ENCODE peak calls at places on chromosome 9, in seven cellular contexts. H is uterus; Q is heart right ventricle; Y is cardiac muscle cell; V is lower lobe of right lung; B is CD4-positive, alpha-beta T cell; Z is Peyer's patch. A is an unnamed sample.
A peak's percentile ranks its signal among the peaks of the same experiment; 100 is the strongest.

GRCh38 chr9:137658778-137659177 is 40.0 kb downstream of the EHMT1 start:
- DNase-seq in B (no peak), Y (no peak), H (no peak), V (no peak), Q (no peak), Z (no peak), A (no peak)

GRCh38 chr9:110256142-110256391 is 240 bp downstream of the TXN start:
- DNase-seq in H (no peak), Z (no peak), B (no peak), V (no peak), Q (no peak), Y (no peak), A (no peak)

GRCh38 chr9:129570450-129571297 is 50.2 kb downstream of the C9orf50 start:
- DNase-seq in Q (peak; percentile 47), Z (peak; percentile 50), V (no peak), B (no peak), H (peak; percentile 78), Y (peak; percentile 87), A (peak; percentile 56)

GRCh38 chr9:106920701-106921283 is 57.8 kb downstream of the ZNF462 start:
- DNase-seq in B (no peak), Q (peak; percentile 57), Y (peak; percentile 52), V (no peak), Z (peak; percentile 76), H (no peak), A (no peak)

GRCh38 chr9:97900738-97901565 is 21.3 kb downstream of the TRMO start:
- DNase-seq in Q (no peak), B (no peak), H (no peak), Z (peak; percentile 65), V (no peak), Y (peak; percentile 69), A (peak; percentile 23)

GRCh38 chr9:72315089-72315509 is 49.9 kb downstream of the ZFAND5 start:
- DNase-seq in Z (peak; percentile 63), V (peak; percentile 69), H (peak; percentile 52), B (no peak), Q (peak; percentile 58), Y (peak; percentile 86), A (no peak)

GRCh38 chr9:36191290-36191645 is 547 bp downstream of the CLTA start:
- DNase-seq in Z (peak; percentile 61), V (peak; percentile 61), H (no peak), B (peak; percentile 24), Y (peak; percentile 41), Q (no peak), A (no peak)

GRCh38 chr9:79431019-79431679 is 140.6 kb upstream of the TLE4 start:
- DNase-seq in V (no peak), H (no peak), B (no peak), Q (no peak), Z (no peak), Y (no peak), A (no peak)

GRCh38 chr9:7777776-7778175 is 21.8 kb downstream of the DMAC1 start:
- DNase-seq in B (no peak), V (no peak), Y (no peak), Z (no peak), H (no peak), Q (no peak), A (no peak)

GRCh38 chr9:97640290-97640689 is 6.7 kb downstream of the NCBP1 start:
- DNase-seq in Q (no peak), B (no peak), H (no peak), V (no peak), Y (peak; percentile 18), Z (no peak), A (no peak)

GRCh38 chr9:121876658-121877271 is 216.3 kb downstream of the TTLL11 start:
- DNase-seq in H (no peak), Z (no peak), Y (peak; percentile 76), B (no peak), Q (no peak), V (no peak), A (no peak)

GRCh38 chr9:33765411-33765810 is 29.9 kb upstream of the PRSS3 start:
- DNase-seq in B (no peak), H (no peak), Y (peak; percentile 46), Z (no peak), V (no peak), Q (no peak), A (peak; percentile 86)

GRCh38 chr9:33159058-33159759 is 7.9 kb downstream of the B4GALT1 start:
- DNase-seq in Y (peak; percentile 75), H (peak; percentile 73), Q (peak; percentile 91), V (peak; percentile 79), B (no peak), Z (peak; percentile 89), A (peak; percentile 40)

GRCh38 chr9:83972286-83972685 is 7.7 kb downstream of the HNRNPK start:
- DNase-seq in H (no peak), Z (no peak), Y (no peak), Q (no peak), V (no peak), B (no peak), A (no peak)

GRCh38 chr9:88658311-88658822 is 123.4 kb downstream of the NXNL2 start:
- DNase-seq in Y (peak; percentile 83), Z (no peak), H (peak; percentile 71), V (no peak), B (no peak), Q (peak; percentile 33), A (peak; percentile 70)

GRCh38 chr9:1007312-1007711 is 30.9 kb downstream of the DMRT3 start:
- DNase-seq in H (no peak), Y (no peak), Z (no peak), V (no peak), B (no peak), Q (no peak), A (no peak)

GRCh38 chr9:125522328-125522725 is 184.7 kb downstream of the MAPKAP1 start:
- DNase-seq in V (peak; percentile 62), B (no peak), Q (peak; percentile 24), Z (no peak), Y (peak; percentile 94), H (no peak), A (no peak)

DNA sequence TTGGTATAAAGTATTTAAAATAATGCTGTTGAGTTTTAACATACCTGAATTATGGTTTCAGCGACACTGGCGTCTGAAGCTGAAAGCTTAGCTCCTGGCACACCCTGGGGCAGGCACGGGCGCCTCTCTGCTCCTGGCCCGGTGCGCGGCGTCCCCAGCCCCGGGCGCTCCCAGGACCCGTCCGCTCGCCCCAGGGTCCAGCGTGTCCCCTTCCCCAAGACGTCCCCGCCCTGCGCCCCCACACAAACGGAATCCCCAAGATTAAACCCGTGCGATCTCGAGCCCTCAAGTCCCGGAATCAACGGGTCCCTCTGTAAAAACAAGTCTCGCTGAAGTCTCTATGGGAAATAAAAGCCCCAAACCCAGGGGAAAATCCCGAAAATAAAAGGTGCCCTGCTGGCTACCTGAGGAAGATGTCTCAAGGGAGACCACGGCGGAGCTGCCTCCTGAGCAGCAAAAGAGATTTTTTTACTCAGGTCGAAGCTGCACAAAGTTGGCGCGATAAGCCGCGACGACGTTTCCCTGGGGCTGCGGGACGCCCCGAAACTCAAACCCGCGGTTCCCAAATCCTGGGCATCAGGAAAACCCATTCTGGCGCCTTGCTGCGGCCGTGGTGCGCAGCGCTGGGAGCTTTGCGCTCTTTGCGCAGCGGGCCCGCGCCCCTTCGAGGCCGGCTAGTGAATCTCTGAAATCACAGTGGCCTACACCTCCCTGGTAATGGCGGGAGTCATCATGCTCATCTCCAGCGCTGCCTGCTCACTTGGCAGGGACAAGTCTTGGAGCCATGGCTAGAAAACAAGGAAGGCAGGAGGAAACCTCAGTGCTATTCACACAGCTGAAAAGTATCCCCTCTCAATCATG is 6.3 kb upstream of the IFNA8 start:
- DNase-seq in Q (no peak), V (no peak), Y (peak; percentile 21), H (no peak), B (no peak), Z (no peak), A (no peak)
- TF ChIP-seq CTCF in Q (no peak), V (peak; percentile 7), Y (peak; percentile 13), H (no peak), B (no peak), Z (no peak), A (peak; percentile 31)

DNA sequence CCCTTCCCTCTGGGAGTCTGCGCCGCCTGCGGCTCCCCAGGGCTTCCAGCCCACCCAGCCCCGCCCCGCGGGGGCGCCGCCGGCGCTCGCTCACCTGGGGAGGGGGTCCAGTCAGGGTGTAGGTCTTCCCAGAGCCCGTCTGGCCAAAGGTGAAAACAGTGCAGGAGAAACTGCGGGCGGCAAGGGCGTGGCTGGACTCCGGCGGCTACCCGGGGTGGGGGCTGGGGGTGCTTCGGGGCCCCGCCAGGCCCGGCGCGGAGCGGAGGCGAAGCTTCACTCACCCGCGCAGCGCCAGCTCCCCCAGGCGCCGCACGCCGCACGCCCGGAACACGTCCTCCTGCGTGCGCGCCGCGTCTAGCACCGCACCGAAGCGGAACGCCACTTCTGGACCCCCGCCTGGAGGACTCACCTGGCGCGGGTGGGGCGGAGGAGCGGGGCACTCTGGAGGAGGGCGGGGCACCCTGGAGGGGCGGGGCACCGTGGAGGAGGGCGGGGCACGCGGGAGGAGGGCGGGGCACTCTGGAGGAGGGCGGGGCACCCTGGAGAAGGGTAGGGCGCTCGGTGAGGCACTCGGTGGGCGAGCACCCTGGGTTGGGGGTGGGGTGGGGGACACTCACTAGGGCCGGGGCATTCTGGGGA is 952 bp downstream of the KIF12 start:
- DNase-seq in V (peak; percentile 63), Z (peak; percentile 70), Y (no peak), B (no peak), H (peak; percentile 26), Q (no peak), A (peak; percentile 28)
- H3K27me3 ChIP-seq in V (peaks cover 22% of the 10 kb centered on the region), Z (no peaks in the 10 kb centered on the region), Y (peaks cover 45% of the 10 kb centered on the region), B (peaks cover 30% of the 10 kb centered on the region), H (no peaks in the 10 kb centered on the region), Q (peaks cover 44% of the 10 kb centered on the region), A (peaks cover 32% of the 10 kb centered on the region)

GRCh38 chr9:111937781-111938426 is 41.3 kb downstream of the UGCG start:
- DNase-seq in B (peak; percentile 26), H (peak; percentile 32), Q (peak; percentile 16), Y (peak; percentile 79), V (peak; percentile 68), Z (peak; percentile 68), A (peak; percentile 33)

GRCh38 chr9:111939322-111939721 is 42.7 kb downstream of the UGCG start:
- DNase-seq in V (no peak), Q (no peak), Y (no peak), Z (no peak), B (no peak), H (no peak), A (no peak)

GRCh38 chr9:111936391-111936790 is 39.8 kb downstream of the UGCG start:
- DNase-seq in Q (no peak), H (no peak), Y (no peak), B (no peak), V (no peak), Z (no peak), A (no peak)

GRCh38 chr9:111937301-111937700 is 40.7 kb downstream of the UGCG start:
- DNase-seq in B (no peak), Y (no peak), V (no peak), Z (no peak), H (no peak), Q (no peak), A (no peak)

DNA sequence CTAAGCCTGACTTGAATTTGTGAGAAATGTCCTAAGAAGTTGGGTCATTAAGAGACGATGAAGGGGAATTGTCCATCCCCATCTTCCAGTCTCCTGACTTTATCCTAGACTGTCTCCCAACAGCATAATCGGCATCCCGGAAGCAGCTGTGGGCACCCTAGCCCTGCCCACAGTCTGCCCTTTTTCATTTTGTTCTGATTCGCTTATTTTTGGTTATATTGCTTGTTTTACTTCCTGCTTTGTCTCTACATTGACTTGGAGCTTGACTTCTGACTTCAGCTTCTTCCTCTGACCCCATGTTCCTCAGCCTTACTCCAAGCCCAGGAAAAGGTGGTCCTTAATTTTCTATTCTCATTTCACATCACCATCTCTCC is 41.8 kb downstream of the UGCG start:
- DNase-seq in Y (no peak), H (no peak), B (no peak), Z (no peak), Q (no peak), V (no peak), A (no peak)
- H3K27ac ChIP-seq in Y (no peak overlapping the region), H (no peak overlapping the region), B (peak overlapping the region; percentile 34), Z (no peak overlapping the region), Q (no peak overlapping the region), V (peak overlapping the region; percentile 51), A (no peak overlapping the region)

GRCh38 chr9:4117835-4118610 is 181.8 kb downstream of the GLIS3 start:
- DNase-seq in Z (peak; percentile 52), H (no peak), Q (no peak), V (peak; percentile 41), Y (no peak), B (peak; percentile 32), A (no peak)
- TF ChIP-seq CTCF in Z (peak; percentile 54), H (no peak), Q (peak; percentile 48), V (peak; percentile 36), Y (peak; percentile 41), B (peak; percentile 48), A (peak; percentile 23)